ENCODE peak calls at places on chromosome 13, in four cellular contexts. One of them, this sample, is unnamed. For H3K4me1, the result is how much of the 10 kb centered on the place peaks cover.

GRCh38 chr13:20704459-20705069 is 1.1 kb downstream of the IL17D start:
- DNase-seq in naive thymus-derived CD4-positive, alpha-beta T cell: no peak
- DNase-seq in A673: no peak
- DNase-seq in ascending aorta: no peak
- DNase-seq in this sample: no peak

GRCh38 chr13:47598340-47598911 is 402.6 kb downstream of the SUCLA2 start:
- DNase-seq in ascending aorta: no peak
- DNase-seq in A673: peak
- DNase-seq in naive thymus-derived CD4-positive, alpha-beta T cell: no peak
- DNase-seq in this sample: no peak

GRCh38 chr13:97079726-97080125 is 85.5 kb upstream of the OXGR1 start:
- DNase-seq in ascending aorta: no peak
- DNase-seq in A673: no peak
- DNase-seq in naive thymus-derived CD4-positive, alpha-beta T cell: no peak
- DNase-seq in this sample: no peak

GRCh38 chr13:20378721-20379120 is 146.6 kb upstream of the GJB6 start:
- DNase-seq in ascending aorta: no peak
- DNase-seq in naive thymus-derived CD4-positive, alpha-beta T cell: no peak
- DNase-seq in A673: no peak
- DNase-seq in this sample: no peak

GRCh38 chr13:109666656-109667448 is 119.5 kb downstream of the IRS2 start:
- DNase-seq in A673: peak
- DNase-seq in ascending aorta: no peak
- DNase-seq in naive thymus-derived CD4-positive, alpha-beta T cell: no peak
- DNase-seq in this sample: no peak

GRCh38 chr13:73971481-73971880 is 162.7 kb downstream of the KLF12 start:
- DNase-seq in naive thymus-derived CD4-positive, alpha-beta T cell: no peak
- DNase-seq in ascending aorta: no peak
- DNase-seq in A673: no peak
- DNase-seq in this sample: no peak

GRCh38 chr13:60933638-60934037 is 482.0 kb downstream of the PCDH20 start:
- DNase-seq in naive thymus-derived CD4-positive, alpha-beta T cell: no peak
- DNase-seq in ascending aorta: no peak
- DNase-seq in A673: peak
- DNase-seq in this sample: no peak

GRCh38 chr13:110336681-110337080 is 29.6 kb downstream of the COL4A2 start:
- DNase-seq in A673: no peak
- DNase-seq in naive thymus-derived CD4-positive, alpha-beta T cell: no peak
- DNase-seq in ascending aorta: peak
- DNase-seq in this sample: no peak

GRCh38 chr13:42906257-42906656 is 85.8 kb downstream of the EPSTI1 start:
- DNase-seq in A673: no peak
- DNase-seq in ascending aorta: no peak
- DNase-seq in naive thymus-derived CD4-positive, alpha-beta T cell: no peak
- DNase-seq in this sample: no peak

GRCh38 chr13:70490320-70490935 is 382.2 kb upstream of the KLHL1 start:
- DNase-seq in A673: no peak
- DNase-seq in ascending aorta: no peak
- DNase-seq in naive thymus-derived CD4-positive, alpha-beta T cell: no peak
- DNase-seq in this sample: no peak

GRCh38 chr13:49840266-49840665 is 47.8 kb upstream of the KPNA3 start:
- DNase-seq in A673: peak
- DNase-seq in ascending aorta: no peak
- DNase-seq in naive thymus-derived CD4-positive, alpha-beta T cell: no peak
- DNase-seq in this sample: no peak

DNA sequence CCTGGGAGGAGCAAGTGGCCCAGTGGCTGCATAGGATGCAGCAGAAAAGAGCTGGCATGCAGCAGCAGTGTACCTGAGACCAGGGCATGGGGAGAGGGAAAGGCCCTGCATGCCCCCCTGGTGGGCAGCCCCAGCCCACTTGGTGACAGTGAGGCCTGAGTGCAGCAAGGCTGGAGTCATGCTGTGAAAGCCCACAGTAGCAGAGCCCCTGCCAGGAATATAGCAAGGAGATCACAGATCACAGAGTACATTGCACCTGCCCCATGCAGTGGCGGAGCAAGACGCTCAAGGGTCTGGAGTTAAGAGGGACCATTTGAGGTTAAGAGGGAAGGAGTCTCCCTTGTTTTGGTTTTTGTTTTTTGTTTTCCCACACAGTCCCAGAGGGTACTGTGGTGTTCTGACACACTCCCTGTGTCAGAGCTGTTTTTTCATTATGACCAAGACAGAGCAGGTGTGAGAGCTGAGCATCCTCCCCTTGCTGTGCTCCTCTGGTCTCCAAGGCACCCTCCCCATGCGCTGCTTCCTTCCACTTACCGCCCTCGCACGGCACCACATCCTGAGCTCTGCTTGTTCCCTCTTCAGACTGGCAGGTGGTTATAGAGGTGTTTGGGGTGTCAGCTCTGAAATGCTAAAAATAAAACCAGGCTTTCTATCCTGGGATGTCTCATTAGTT is 85.0 kb upstream of the UBL3 start:
- DNase-seq in A673: no peak
- DNase-seq in naive thymus-derived CD4-positive, alpha-beta T cell: peak
- DNase-seq in ascending aorta: no peak
- DNase-seq in this sample: no peak
- H3K4me1 ChIP-seq in A673: under half
- H3K4me1 ChIP-seq in naive thymus-derived CD4-positive, alpha-beta T cell: under half
- H3K4me1 ChIP-seq in ascending aorta: under half
- H3K4me1 ChIP-seq in this sample: under half

GRCh38 chr13:40983725-40984669 is 35.1 kb downstream of the ELF1 start:
- DNase-seq in naive thymus-derived CD4-positive, alpha-beta T cell: no peak
- DNase-seq in ascending aorta: no peak
- DNase-seq in A673: no peak
- DNase-seq in this sample: no peak

GRCh38 chr13:40986328-40986856 is 32.7 kb downstream of the ELF1 start:
- DNase-seq in naive thymus-derived CD4-positive, alpha-beta T cell: no peak
- DNase-seq in ascending aorta: no peak
- DNase-seq in A673: peak
- DNase-seq in this sample: no peak

GRCh38 chr13:40985596-40986327 is 33.4 kb downstream of the ELF1 start:
- DNase-seq in ascending aorta: no peak
- DNase-seq in A673: no peak
- DNase-seq in naive thymus-derived CD4-positive, alpha-beta T cell: no peak
- DNase-seq in this sample: no peak

GRCh38 chr13:40983269-40983668 is 35.8 kb downstream of the ELF1 start:
- DNase-seq in naive thymus-derived CD4-positive, alpha-beta T cell: no peak
- DNase-seq in ascending aorta: no peak
- DNase-seq in A673: peak
- DNase-seq in this sample: no peak

GRCh38 chr13:40984670-40985366 is 34.3 kb downstream of the ELF1 start:
- DNase-seq in A673: no peak
- DNase-seq in naive thymus-derived CD4-positive, alpha-beta T cell: no peak
- DNase-seq in ascending aorta: no peak
- DNase-seq in this sample: no peak
- H3K4me1 ChIP-seq in A673: under half
- H3K4me1 ChIP-seq in naive thymus-derived CD4-positive, alpha-beta T cell: under half
- H3K4me1 ChIP-seq in ascending aorta: under half
- H3K4me1 ChIP-seq in this sample: under half

GRCh38 chr13:113972451-113973217 is 1.2 kb downstream of the C13orf46 start:
- DNase-seq in ascending aorta: no peak
- DNase-seq in A673: no peak
- DNase-seq in naive thymus-derived CD4-positive, alpha-beta T cell: no peak
- DNase-seq in this sample: no peak
- H3K4me1 ChIP-seq in ascending aorta: under half
- H3K4me1 ChIP-seq in A673: under half
- H3K4me1 ChIP-seq in naive thymus-derived CD4-positive, alpha-beta T cell: under half
- H3K4me1 ChIP-seq in this sample: under half

GRCh38 chr13:32136061-32136460 is 104.5 kb downstream of the FRY start:
- DNase-seq in ascending aorta: no peak
- DNase-seq in naive thymus-derived CD4-positive, alpha-beta T cell: no peak
- DNase-seq in A673: no peak
- DNase-seq in this sample: no peak

GRCh38 chr13:32134241-32134801 is 102.7 kb downstream of the FRY start:
- DNase-seq in A673: no peak
- DNase-seq in naive thymus-derived CD4-positive, alpha-beta T cell: no peak
- DNase-seq in ascending aorta: no peak
- DNase-seq in this sample: no peak

GRCh38 chr13:32134991-32135390 is 103.4 kb downstream of the FRY start:
- DNase-seq in naive thymus-derived CD4-positive, alpha-beta T cell: no peak
- DNase-seq in ascending aorta: no peak
- DNase-seq in A673: no peak
- DNase-seq in this sample: no peak

GRCh38 chr13:32135655-32136054 is 104.1 kb downstream of the FRY start:
- DNase-seq in naive thymus-derived CD4-positive, alpha-beta T cell: no peak
- DNase-seq in ascending aorta: no peak
- DNase-seq in A673: no peak
- DNase-seq in this sample: no peak

GRCh38 chr13:32136716-32137115 is 105.1 kb downstream of the FRY start:
- DNase-seq in ascending aorta: no peak
- DNase-seq in A673: no peak
- DNase-seq in naive thymus-derived CD4-positive, alpha-beta T cell: no peak
- DNase-seq in this sample: no peak
- H3K4me1 ChIP-seq in ascending aorta: under half
- H3K4me1 ChIP-seq in A673: under half
- H3K4me1 ChIP-seq in naive thymus-derived CD4-positive, alpha-beta T cell: under half
- H3K4me1 ChIP-seq in this sample: under half

This sample was measured in right atrium auricular region.